ENCODE peak calls at places on chromosomes 7 and 10, in seven cellular contexts. B, D, X, R, Z, A and Y are unnamed samples.

GRCh38 chr7:129828989-129829676 is 123.6 kb downstream of the UBE2H start:
- DNase-seq in B (no peak), D (no peak), X (peak; percentile 72), R (no peak), Z (peak; percentile 16), A (no peak), Y (peak; percentile 44)

GRCh38 chr10:35394411-35394851 is 58.1 kb downstream of the CCNY start:
- DNase-seq in B (no peak), D (no peak), X (peak; percentile 65), R (no peak), Z (no peak), A (no peak), Y (no peak)

GRCh38 chr7:111730476-111731300 is 168.4 kb upstream of the IMMP2L start:
- DNase-seq in B (peak; percentile 47), D (peak; percentile 33), X (peak; percentile 58), R (no peak), Z (peak; percentile 11), A (no peak), Y (no peak)

GRCh38 chr10:23157691-23158369 is 34.3 kb upstream of the PTF1A start:
- DNase-seq in B (peak; percentile 39), D (no peak), X (peak; percentile 73), R (no peak), Z (peak; percentile 63), A (no peak), Y (peak; percentile 33)

GRCh38 chr7:105141068-105141467 is 127.1 kb downstream of the KMT2E start:
- DNase-seq in B (peak; percentile 54), D (peak; percentile 39), X (peak; percentile 66), R (no peak), Z (peak; percentile 48), A (no peak), Y (peak; percentile 66)

GRCh38 chr7:76513817-76514799 is 3.8 kb downstream of the UPK3B start:
- DNase-seq in B (no peak), D (no peak), X (no peak), R (no peak), Z (no peak), A (no peak), Y (peak; percentile 21)

GRCh38 chr10:132632851-132633684 is 95.5 kb downstream of the INPP5A start:
- DNase-seq in B (peak; percentile 60), D (no peak), X (no peak), R (no peak), Z (peak; percentile 34), A (no peak), Y (no peak)

GRCh38 chr7:137962875-137963507 is 38.9 kb downstream of the CREB3L2 start:
- DNase-seq in B (no peak), D (no peak), X (no peak), R (peak; percentile 39), Z (no peak), A (no peak), Y (no peak)

GRCh38 chr10:129768437-129769355 is 195.4 kb downstream of the EBF3 start:
- DNase-seq in B (no peak), D (peak; percentile 11), X (peak; percentile 70), R (no peak), Z (no peak), A (peak; percentile 75), Y (peak; percentile 82)

GRCh38 chr7:1844336-1844955 is 174.4 kb downstream of the ELFN1 start:
- DNase-seq in B (no peak), D (no peak), X (no peak), R (no peak), Z (no peak), A (no peak), Y (no peak)

GRCh38 chr7:100655908-100656674 is at the start of gene ACTL6B:
- DNase-seq in B (peak; percentile 18), D (peak; percentile 83), X (peak; percentile 82), R (peak; percentile 41), Z (peak; percentile 45), A (peak; percentile 99), Y (peak; percentile 91)

GRCh38 chr7:48759431-48760080 is 164.8 kb upstream of the CDC14C start:
- DNase-seq in B (no peak), D (no peak), X (no peak), R (no peak), Z (no peak), A (no peak), Y (no peak)

GRCh38 chr7:51666751-51667150 is 350.1 kb upstream of the COBL start:
- DNase-seq in B (no peak), D (no peak), X (no peak), R (no peak), Z (no peak), A (no peak), Y (no peak)
- H2BK120ac ChIP-seq in B (no peak overlapping the region), D (no peak overlapping the region), X (no peak overlapping the region), R (no peak overlapping the region), Z (no peak overlapping the region), A (no peak overlapping the region), Y (no peak overlapping the region)

DNA sequence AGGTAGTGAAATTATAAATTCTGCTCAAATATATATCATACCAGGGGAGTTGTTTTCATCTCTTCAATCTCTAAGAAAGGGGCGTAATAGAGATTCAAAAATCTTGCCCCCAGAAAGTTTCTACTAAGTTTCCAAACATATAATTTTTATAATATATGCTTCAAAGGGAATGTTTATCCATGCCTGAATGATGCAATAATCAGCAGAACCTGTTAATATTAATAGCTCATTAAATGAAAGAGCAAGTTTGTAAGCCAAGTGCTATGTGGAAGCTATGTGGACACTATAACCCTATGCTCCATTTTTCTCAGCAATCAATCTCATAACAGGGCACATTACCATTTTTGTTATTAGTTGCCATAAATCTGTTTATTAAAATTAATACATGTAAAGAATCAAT is 25.3 kb downstream of the VPS41 start:
- DNase-seq in B (no peak), D (no peak), X (no peak), R (no peak), Z (no peak), A (no peak), Y (no peak)
- H2BK120ac ChIP-seq in B (no peak overlapping the region), D (no peak overlapping the region), X (no peak overlapping the region), R (no peak overlapping the region), Z (no peak overlapping the region), A (no peak overlapping the region), Y (no peak overlapping the region)

GRCh38 chr10:728603-729002 is 39.1 kb upstream of the DIP2C start:
- DNase-seq in B (no peak), D (no peak), X (no peak), R (no peak), Z (no peak), A (no peak), Y (no peak)

GRCh38 chr10:725786-726185 is 36.3 kb upstream of the DIP2C start:
- DNase-seq in B (no peak), D (no peak), X (no peak), R (peak; percentile 84), Z (peak; percentile 1), A (no peak), Y (no peak)

GRCh38 chr10:729213-729612 is 39.7 kb upstream of the DIP2C start:
- DNase-seq in B (no peak), D (no peak), X (no peak), R (no peak), Z (no peak), A (no peak), Y (no peak)

GRCh38 chr10:723973-724372 is 34.5 kb upstream of the DIP2C start:
- DNase-seq in B (no peak), D (no peak), X (no peak), R (no peak), Z (no peak), A (no peak), Y (no peak)

GRCh38 chr10:727162-727790 is 37.8 kb upstream of the DIP2C start:
- DNase-seq in B (no peak), D (no peak), X (no peak), R (peak; percentile 82), Z (no peak), A (no peak), Y (no peak)
- H2BK120ac ChIP-seq in B (no peak overlapping the region), D (peak overlapping the region; percentile 16), X (no peak overlapping the region), R (no peak overlapping the region), Z (no peak overlapping the region), A (no peak overlapping the region), Y (no peak overlapping the region)

GRCh38 chr10:131513445-131513844 is 201.9 kb upstream of the TCERG1L start:
- DNase-seq in B (no peak), D (no peak), X (no peak), R (no peak), Z (no peak), A (no peak), Y (no peak)
- H2BK120ac ChIP-seq in B (no peak overlapping the region), D (no peak overlapping the region), X (no peak overlapping the region), R (no peak overlapping the region), Z (no peak overlapping the region), A (no peak overlapping the region), Y (no peak overlapping the region)

DNA sequence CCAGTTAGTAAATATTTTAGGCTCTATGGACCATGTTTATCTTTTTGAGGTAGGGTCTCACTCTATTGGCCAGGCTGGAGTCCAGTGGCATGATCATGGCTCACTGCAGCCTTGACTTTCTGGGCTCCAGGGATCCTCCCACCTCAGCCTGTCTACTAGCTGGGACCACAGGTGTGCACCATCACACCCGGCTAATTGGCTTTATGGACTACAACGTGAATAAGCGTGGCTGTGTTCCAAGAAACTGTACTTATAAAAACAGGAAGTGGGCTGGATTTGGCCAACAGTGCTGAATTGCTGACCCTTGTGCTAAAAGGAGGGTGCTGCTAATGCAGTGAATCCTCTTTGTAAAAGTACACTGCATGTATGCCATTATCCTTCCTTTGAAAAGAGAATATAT is 111.7 kb upstream of the CDK13 start:
- DNase-seq in B (peak; percentile 9), D (no peak), X (no peak), R (no peak), Z (peak; percentile 8), A (no peak), Y (no peak)
- H2BK120ac ChIP-seq in B (no peak overlapping the region), D (no peak overlapping the region), X (no peak overlapping the region), R (no peak overlapping the region), Z (no peak overlapping the region), A (no peak overlapping the region), Y (no peak overlapping the region)

GRCh38 chr7:82419200-82419599 is 24.4 kb downstream of the CACNA2D1 start:
- DNase-seq in B (no peak), D (no peak), X (no peak), R (no peak), Z (no peak), A (no peak), Y (no peak)

GRCh38 chr7:82416402-82416801 is 27.2 kb downstream of the CACNA2D1 start:
- DNase-seq in B (no peak), D (no peak), X (no peak), R (no peak), Z (no peak), A (no peak), Y (no peak)

GRCh38 chr7:82413237-82413636 is 30.3 kb downstream of the CACNA2D1 start:
- DNase-seq in B (no peak), D (no peak), X (peak; percentile 33), R (no peak), Z (no peak), A (no peak), Y (peak; percentile 31)

GRCh38 chr7:82423446-82423845 is 20.1 kb downstream of the CACNA2D1 start:
- DNase-seq in B (no peak), D (no peak), X (no peak), R (no peak), Z (no peak), A (no peak), Y (no peak)

DNA sequence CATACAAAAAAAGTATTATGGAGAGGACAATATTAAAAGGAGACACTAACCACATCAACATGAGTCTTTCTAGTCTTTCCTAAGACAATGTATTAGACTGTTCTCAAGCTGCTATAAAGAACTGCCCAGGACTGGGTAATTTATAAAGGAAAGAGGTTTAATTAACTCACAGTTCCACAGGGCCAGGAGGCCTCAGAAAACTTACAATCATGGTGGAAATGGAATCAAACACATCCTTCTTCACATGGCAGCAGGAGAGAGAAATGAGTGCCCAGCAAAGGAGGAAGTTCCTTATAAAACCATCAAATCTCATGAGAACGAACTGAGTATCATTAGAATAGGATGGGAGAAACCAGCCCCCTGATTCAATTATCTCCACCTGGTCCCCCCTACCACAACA is 25.7 kb downstream of the CACNA2D1 start:
- DNase-seq in B (no peak), D (no peak), X (no peak), R (no peak), Z (no peak), A (no peak), Y (no peak)
- H2BK120ac ChIP-seq in B (no peak overlapping the region), D (no peak overlapping the region), X (no peak overlapping the region), R (no peak overlapping the region), Z (no peak overlapping the region), A (no peak overlapping the region), Y (no peak overlapping the region)